ENCODE peak calls at places on chromosomes 12 and 14, in four cellular contexts. Y, Q, H and N are unnamed samples.

GRCh38 chr12:38527631-38528030 is 211.1 kb downstream of the ALG10B start:
- DNase-seq in Y (no peak), Q (no peak), H (no peak), N (no peak)

GRCh38 chr12:4118601-4119156 is 154.9 kb upstream of the CCND2 start:
- DNase-seq in Y (no peak), Q (no peak), H (no peak), N (no peak)

GRCh38 chr12:119444462-119445044 is 110.0 kb downstream of the CCDC60 start:
- DNase-seq in Y (no peak), Q (no peak), H (no peak), N (no peak)

GRCh38 chr12:28051516-28052456 is 79.3 kb upstream of the PTHLH start:
- DNase-seq in Y (no peak), Q (no peak), H (no peak), N (no peak)

GRCh38 chr12:3797649-3798048 is 44.7 kb upstream of the CRACR2A start:
- DNase-seq in Y (no peak), Q (no peak), H (no peak), N (no peak)

GRCh38 chr12:6341439-6342139 is at the start of gene TNFRSF1A:
- DNase-seq in Y (no peak), Q (peak), H (no peak), N (peak)

GRCh38 chr12:132899033-132899432 is 11.6 kb upstream of the CHFR start:
- DNase-seq in Y (no peak), Q (no peak), H (no peak), N (no peak)

GRCh38 chr14:71117839-71118743 is 210.8 kb downstream of the PCNX1 start:
- DNase-seq in Y (no peak), Q (no peak), H (no peak), N (no peak)

GRCh38 chr14:103016594-103016993 is 40.8 kb downstream of the CDC42BPB start:
- DNase-seq in Y (no peak), Q (no peak), H (no peak), N (no peak)

GRCh38 chr12:19428261-19428660 is 11.0 kb upstream of the AEBP2 start:
- DNase-seq in Y (no peak), Q (no peak), H (no peak), N (no peak)

GRCh38 chr12:60173213-60174170 is 577.7 kb downstream of the SLC16A7 start:
- DNase-seq in Y (no peak), Q (no peak), H (no peak), N (no peak)

GRCh38 chr12:57380300-57380699 is 50.5 kb downstream of the R3HDM2 start:
- DNase-seq in Y (no peak), Q (no peak), H (no peak), N (no peak)

GRCh38 chr12:93621986-93622385 is 49.5 kb downstream of the SOCS2 start:
- DNase-seq in Y (no peak), Q (no peak), H (no peak), N (no peak)

GRCh38 chr14:80202888-80203562 is 8.3 kb downstream of the DIO2 start:
- DNase-seq in Y (no peak), Q (no peak), H (no peak), N (no peak)

GRCh38 chr12:40104461-40105264 is 1.2 kb downstream of the SLC2A13 start:
- DNase-seq in Y (no peak), Q (peak), H (no peak), N (no peak)

GRCh38 chr12:131840643-131841416 is 12.6 kb downstream of the MMP17 start:
- DNase-seq in Y (no peak), Q (no peak), H (no peak), N (no peak)

GRCh38 chr12:120496353-120497340 is 734 bp downstream of the DYNLL1 start:
- DNase-seq in Y (peak), Q (peak), H (no peak), N (peak)

GRCh38 chr12:65279387-65280112 is 1.1 kb downstream of the MSRB3 start:
- DNase-seq in Y (no peak), Q (no peak), H (no peak), N (no peak)

GRCh38 chr12:94783862-94784261 is 133.5 kb upstream of the TMCC3 start:
- DNase-seq in Y (no peak), Q (no peak), H (no peak), N (no peak)

GRCh38 chr14:56855891-56856461 is 45.7 kb upstream of the OTX2 start:
- DNase-seq in Y (no peak), Q (no peak), H (no peak), N (no peak)

GRCh38 chr14:88611878-88612277 is 49.0 kb downstream of the ZC3H14 start:
- DNase-seq in Y (no peak), Q (no peak), H (no peak), N (no peak)

GRCh38 chr14:59343585-59343984 is 121.6 kb downstream of the GPR135 start:
- DNase-seq in Y (no peak), Q (no peak), H (no peak), N (no peak)

GRCh38 chr12:30278401-30278800 is 417.3 kb downstream of the IPO8 start:
- DNase-seq in Y (no peak), Q (no peak), H (no peak), N (no peak)